ENCODE peak calls at places on chromosomes 7 and 10, in six cellular contexts. P is suprapubic skin; R is A549; I is mesendoderm; Y is CD8-positive, alpha-beta memory T cell; A is heart right ventricle. H is an unnamed sample.

GRCh38 chr7:44277391-44277790 is 48.0 kb downstream of the CAMK2B start:
- DNase-seq in P (peak), Y (peak), I (no peak), R (no peak), A (peak), H (no peak)

GRCh38 chr7:47170516-47170915 is 411.4 kb downstream of the TNS3 start:
- DNase-seq in R (no peak), P (no peak), I (peak), A (no peak), Y (no peak), H (no peak)

GRCh38 chr10:122124342-122124741 is 135.4 kb downstream of the TACC2 start:
- DNase-seq in A (no peak), Y (no peak), I (no peak), P (no peak), R (no peak), H (no peak)

GRCh38 chr10:91856637-91857036 is 52.6 kb downstream of the FGFBP3 start:
- DNase-seq in I (peak), A (no peak), Y (no peak), R (no peak), P (no peak), H (no peak)

GRCh38 chr7:90530263-90530662 is 60.8 kb downstream of the PTTG1IP2 start:
- DNase-seq in R (no peak), A (no peak), P (no peak), Y (no peak), I (peak), H (no peak)

GRCh38 chr7:139619367-139619657 is 95.8 kb downstream of the CLEC2L start:
- DNase-seq in Y (no peak), I (no peak), R (no peak), P (no peak), A (no peak), H (no peak)

GRCh38 chr10:110426294-110427153 is 71.2 kb upstream of the DUSP5 start:
- DNase-seq in I (peak), A (no peak), P (no peak), R (peak), Y (peak), H (no peak)

GRCh38 chr10:124596116-124596785 is 134.6 kb downstream of the LHPP start:
- DNase-seq in R (no peak), A (no peak), P (no peak), Y (peak), I (no peak), H (no peak)

GRCh38 chr7:90622670-90623069 is 26.5 kb downstream of the CDK14 start:
- DNase-seq in A (no peak), P (no peak), Y (no peak), I (no peak), R (no peak), H (no peak)

GRCh38 chr10:43861966-43862751 is 213.5 kb upstream of the ZNF32 start:
- DNase-seq in R (no peak), I (no peak), Y (no peak), P (no peak), A (no peak), H (no peak)

GRCh38 chr10:87505366-87506113 is 847 bp downstream of the MINPP1 start:
- DNase-seq in Y (peak), I (peak), A (peak), R (peak), P (no peak), H (no peak)

GRCh38 chr7:111199643-111200042 is 108.7 kb downstream of the LRRN3 start:
- DNase-seq in P (no peak), A (no peak), R (no peak), Y (no peak), I (no peak), H (no peak)

GRCh38 chr10:103661198-103661950 is 167.9 kb downstream of the NEURL1 start:
- DNase-seq in R (no peak), P (peak), I (peak), A (peak), Y (peak), H (no peak)

GRCh38 chr7:82050134-82050533 is 280.3 kb upstream of the HGF start:
- DNase-seq in A (no peak), I (peak), R (peak), Y (no peak), P (no peak), H (no peak)

GRCh38 chr7:30598121-30598876 is 3.6 kb downstream of the GARS1 start:
- DNase-seq in Y (no peak), R (no peak), A (no peak), I (peak), P (no peak), H (no peak)

GRCh38 chr7:78702770-78703169 is 750.7 kb downstream of the MAGI2 start:
- DNase-seq in R (no peak), Y (no peak), P (no peak), I (no peak), A (no peak), H (no peak)

GRCh38 chr10:11113156-11113555 is 95.5 kb downstream of the CELF2 start:
- DNase-seq in I (no peak), Y (peak), A (no peak), R (no peak), P (no peak), H (no peak)

GRCh38 chr7:157010588-157011332 is at the start of gene MNX1:
- DNase-seq in R (peak), P (peak), A (peak), Y (no peak), I (peak), H (no peak)

GRCh38 chr10:126110434-126110833 is 214.1 kb downstream of the FANK1 start:
- DNase-seq in R (no peak), I (no peak), Y (no peak), A (no peak), P (no peak), H (no peak)

DNA sequence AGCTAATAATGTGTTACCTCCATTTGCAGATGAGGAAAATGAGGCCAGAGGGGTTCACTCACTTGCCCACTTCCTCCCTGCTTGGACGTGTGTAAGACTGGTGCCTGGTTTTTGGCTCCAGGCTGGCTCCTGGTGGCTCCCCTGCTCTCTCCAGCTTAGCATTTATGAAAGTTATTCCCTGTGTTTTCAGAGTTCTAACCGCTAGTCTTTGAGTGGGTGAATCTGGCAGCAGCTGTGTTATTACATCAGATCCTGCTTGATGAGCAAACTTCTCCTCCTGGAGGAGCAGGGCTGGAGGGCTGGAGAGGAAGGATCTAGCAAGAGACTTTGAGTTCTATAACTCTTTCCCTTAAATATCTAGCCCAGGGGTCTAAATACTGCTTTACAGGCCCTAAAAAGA is 80.9 kb upstream of the AGBL3 start:
- DNase-seq in Y (no peak), P (no peak), I (no peak), A (no peak), R (no peak), H (no peak)
- H3K27ac ChIP-seq in Y (no peak), P (no peak), I (no peak), A (peak), R (no peak), H (no peak)

DNA sequence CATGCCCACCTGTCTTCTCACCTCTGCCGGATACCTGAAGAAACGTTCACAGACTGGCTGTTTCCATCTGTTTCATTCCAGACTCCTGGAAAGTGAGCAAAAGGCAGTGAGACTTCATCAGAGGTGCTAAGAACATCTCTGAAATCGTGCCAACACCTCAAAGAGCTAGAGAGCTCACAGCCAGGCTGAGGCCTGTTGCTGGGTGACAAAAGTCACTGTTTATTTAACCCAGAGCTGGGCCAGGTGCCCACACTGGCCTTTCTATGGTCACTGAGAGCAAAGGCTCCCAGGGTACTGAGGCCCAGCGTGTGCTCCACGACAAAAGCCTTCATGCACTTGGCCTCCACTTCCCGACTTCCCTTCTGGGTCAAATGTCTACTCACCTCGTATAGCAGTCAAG is 3.7 kb upstream of the NANOS1 start:
- DNase-seq in I (no peak), Y (no peak), R (no peak), A (peak), P (no peak), H (no peak)
- H3K27ac ChIP-seq in I (no peak), Y (no peak), R (peak), A (peak), P (no peak), H (no peak)

GRCh38 chr7:122846591-122846990 is 39.7 kb downstream of the CADPS2 start:
- DNase-seq in R (no peak), P (no peak), Y (no peak), I (no peak), A (no peak), H (no peak)
- H3K27ac ChIP-seq in R (no peak), P (no peak), Y (no peak), I (no peak), A (peak), H (no peak)

GRCh38 chr10:34109481-34109880 is 705.6 kb downstream of the PARD3 start:
- DNase-seq in I (no peak), A (no peak), P (no peak), Y (no peak), R (no peak), H (no peak)

GRCh38 chr10:34112431-34112830 is 702.7 kb downstream of the PARD3 start:
- DNase-seq in P (no peak), R (no peak), I (no peak), Y (no peak), A (no peak), H (no peak)

GRCh38 chr10:34107623-34108516 is 707.2 kb downstream of the PARD3 start:
- DNase-seq in R (no peak), Y (no peak), A (no peak), P (no peak), I (no peak), H (no peak)

GRCh38 chr10:34111179-34111578 is 703.9 kb downstream of the PARD3 start:
- DNase-seq in P (no peak), Y (no peak), I (no peak), A (no peak), R (no peak), H (no peak)

GRCh38 chr10:34109952-34110702 is 705.0 kb downstream of the PARD3 start:
- DNase-seq in I (no peak), P (no peak), A (no peak), Y (no peak), R (peak), H (no peak)
- H3K27ac ChIP-seq in I (no peak), P (no peak), A (no peak), Y (no peak), R (no peak), H (no peak)

H was measured in caudate nucleus.